ENCODE peak calls at places on chromosomes 5 and 9, in seven cellular contexts. M is kidney epithelial cell, A is mammary epithelial cell, N is mesothelial cell of epicardium, Z is heart left ventricle, X is RWPE1, W is choroid plexus epithelial cell. L is an unnamed sample.

GRCh38 chr9:137969685-137970084 is 92.1 kb downstream of the CACNA1B start:
- DNase-seq in A (no peak), N (no peak), W (no peak), M (no peak), X (no peak), Z (no peak), L (no peak)

GRCh38 chr5:21649969-21650368 is 1203.2 kb downstream of the CDH12 start:
- DNase-seq in Z (no peak), W (peak), N (no peak), X (no peak), A (no peak), M (no peak), L (no peak)

GRCh38 chr9:132769895-132770774 is 99.9 kb downstream of the GTF3C4 start:
- DNase-seq in Z (peak), A (peak), N (peak), X (peak), W (peak), M (no peak), L (peak)

GRCh38 chr5:78809444-78809843 is 160.9 kb upstream of the LHFPL2 start:
- DNase-seq in A (no peak), N (no peak), X (no peak), W (no peak), Z (no peak), M (peak), L (peak)

GRCh38 chr5:134592141-134592746 is 40.4 kb downstream of the SAR1B start:
- DNase-seq in A (peak), W (peak), X (peak), M (no peak), Z (peak), N (no peak), L (peak)

GRCh38 chr5:80246995-80247729 is 8.7 kb downstream of the SERINC5 start:
- DNase-seq in Z (peak), M (peak), X (peak), N (no peak), A (peak), W (peak), L (peak)

GRCh38 chr9:93096131-93096802 is at the start of gene CARD19:
- DNase-seq in Z (peak), A (peak), W (peak), X (peak), N (peak), M (no peak), L (peak)

GRCh38 chr5:102867999-102868662 is 113.0 kb downstream of the PAM start:
- DNase-seq in X (no peak), M (no peak), A (no peak), N (no peak), W (peak), Z (no peak), L (no peak)

GRCh38 chr9:129708799-129709198 is 43.4 kb downstream of the PRRX2 start:
- DNase-seq in W (no peak), X (no peak), N (no peak), A (no peak), Z (no peak), M (no peak), L (no peak)

GRCh38 chr5:116137544-116138378 is 52.9 kb downstream of the COMMD10 start:
- DNase-seq in M (peak), A (peak), W (peak), X (peak), Z (no peak), N (no peak), L (no peak)

GRCh38 chr5:180908400-180908799 is 9.4 kb downstream of the BTNL8 start:
- DNase-seq in X (no peak), A (no peak), M (no peak), W (no peak), N (no peak), Z (no peak), L (no peak)

GRCh38 chr9:8821910-8822666 is 1022.5 kb upstream of the DMAC1 start:
- DNase-seq in N (no peak), Z (no peak), M (no peak), A (no peak), W (no peak), X (no peak), L (no peak)

GRCh38 chr5:99378443-99378842 is 449.6 kb upstream of the CHD1 start:
- DNase-seq in A (no peak), W (no peak), M (no peak), Z (no peak), N (no peak), X (no peak), L (no peak)

GRCh38 chr5:159928122-159928960 is 12.1 kb downstream of the ADRA1B start:
- DNase-seq in Z (peak), X (peak), M (no peak), N (no peak), W (peak), A (peak), L (peak)

GRCh38 chr5:108259306-108259705 is 122.6 kb downstream of the FBXL17 start:
- DNase-seq in X (no peak), Z (no peak), A (peak), M (no peak), N (no peak), W (peak), L (no peak)

GRCh38 chr5:109453251-109453650 is 43.5 kb upstream of the PJA2 start:
- DNase-seq in M (no peak), A (no peak), Z (no peak), N (no peak), X (no peak), W (peak), L (no peak)

GRCh38 chr5:92969191-92969780 is 611.7 kb downstream of the NR2F1-AS1 start:
- DNase-seq in N (no peak), W (no peak), A (no peak), X (no peak), Z (no peak), M (no peak), L (no peak)

GRCh38 chr9:70641631-70642030 is 227.2 kb upstream of the KLF9 start:
- DNase-seq in W (peak), M (no peak), Z (no peak), A (no peak), N (no peak), X (no peak), L (no peak)

GRCh38 chr9:87250205-87250604 is 247.5 kb upstream of the DAPK1 start:
- DNase-seq in M (no peak), W (no peak), X (no peak), N (no peak), Z (no peak), A (no peak), L (no peak)

GRCh38 chr5:54357371-54358058 is 47.1 kb upstream of the ARL15 start:
- DNase-seq in W (no peak), M (no peak), N (no peak), X (no peak), Z (no peak), A (no peak), L (no peak)

GRCh38 chr5:123425444-123425843 is 2.2 kb upstream of the CEP120 start:
- DNase-seq in A (no peak), X (no peak), N (no peak), M (no peak), Z (no peak), W (no peak), L (no peak)

GRCh38 chr5:31119938-31120641 is 73.4 kb upstream of the CDH6 start:
- DNase-seq in W (no peak), M (peak), N (no peak), A (no peak), Z (no peak), X (no peak), L (no peak)

GRCh38 chr9:109458453-109459211 is 39.5 kb downstream of the PTPN3 start:
- DNase-seq in W (no peak), M (no peak), X (no peak), A (no peak), N (no peak), Z (no peak), L (no peak)

GRCh38 chr5:148998174-148998797 is 64.6 kb downstream of the SH3TC2 start:
- DNase-seq in X (peak), Z (no peak), M (no peak), W (peak), A (peak), N (no peak), L (peak)

GRCh38 chr9:35729101-35729500 is 2.9 kb downstream of the TLN1 start:
- DNase-seq in N (no peak), A (no peak), X (no peak), W (peak), Z (no peak), M (no peak), L (no peak)

GRCh38 chr5:158928405-158928804 is 171.3 kb downstream of the EBF1 start:
- DNase-seq in A (no peak), M (no peak), W (no peak), N (no peak), X (no peak), Z (no peak), L (no peak)

GRCh38 chr5:175878544-175879438 is 7.4 kb downstream of the CPLX2 start:
- DNase-seq in Z (no peak), M (no peak), W (no peak), X (no peak), A (no peak), N (no peak), L (no peak)

GRCh38 chr9:128528445-128529160 is 23.8 kb upstream of the SPTAN1 start:
- DNase-seq in X (no peak), W (peak), A (no peak), Z (no peak), N (no peak), M (no peak), L (no peak)

GRCh38 chr9:3205421-3206095 is 320.2 kb downstream of the RFX3 start:
- DNase-seq in N (no peak), W (no peak), Z (no peak), M (no peak), A (no peak), X (no peak), L (peak)

GRCh38 chr9:114141553-114142548 is 13.5 kb upstream of the COL27A1 start:
- DNase-seq in W (peak), M (no peak), Z (no peak), N (no peak), A (no peak), X (no peak), L (peak)

GRCh38 chr9:129178983-129179382 is 922 bp upstream of the IER5L start:
- DNase-seq in X (no peak), N (no peak), A (no peak), W (no peak), M (no peak), Z (no peak), L (no peak)

GRCh38 chr5:132010645-132011560 is 555 bp downstream of the ACSL6 start:
- DNase-seq in A (no peak), N (peak), Z (no peak), X (no peak), M (no peak), W (no peak), L (no peak)

GRCh38 chr9:137255448-137256114 is 454 bp downstream of the NELFB start:
- DNase-seq in Z (no peak), A (peak), N (no peak), X (peak), W (no peak), M (no peak), L (peak)

GRCh38 chr5:170315154-170315553 is 17.6 kb upstream of the LCP2 start:
- DNase-seq in N (no peak), M (no peak), A (no peak), W (peak), X (no peak), Z (peak), L (peak)

GRCh38 chr5:154945695-154946301 is 4.9 kb downstream of the MRPL22 start:
- DNase-seq in M (no peak), Z (no peak), N (no peak), X (peak), A (no peak), W (peak), L (no peak)

DNA sequence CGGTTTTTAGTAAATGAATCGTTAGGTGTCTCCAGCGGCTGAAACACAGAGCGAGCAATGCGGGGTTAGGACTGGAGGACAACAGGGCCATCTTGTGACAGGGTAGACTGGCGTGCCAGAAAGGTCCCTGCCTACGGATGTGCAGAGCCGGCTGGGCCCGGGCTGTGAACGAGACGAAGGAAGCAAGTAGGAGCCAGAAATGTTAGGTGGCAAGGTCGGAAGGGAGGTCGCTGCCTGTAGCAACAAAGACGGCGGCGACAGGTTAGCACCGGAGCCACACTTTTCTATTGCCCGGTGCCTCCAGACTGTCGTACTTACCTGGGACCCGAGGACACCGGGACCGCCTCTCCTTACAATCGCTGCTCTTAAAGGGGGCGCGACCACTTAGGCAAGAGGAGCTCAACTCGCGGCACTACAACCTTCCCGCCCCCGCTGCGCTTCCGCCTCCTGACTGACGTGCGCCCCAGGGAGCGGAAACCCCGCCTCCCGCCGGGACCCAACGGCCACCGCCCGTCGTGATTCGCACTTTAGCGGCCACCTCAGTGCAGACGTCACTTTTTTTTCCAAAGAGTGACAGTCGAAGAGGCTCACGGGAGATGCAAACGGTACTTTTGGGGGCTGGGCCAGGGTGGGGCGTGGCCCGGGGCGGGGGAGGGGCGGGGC is at the start of gene INIP:
- DNase-seq in A (peak), Z (peak), N (peak), W (peak), M (peak), X (peak), L (peak)
- TF ChIP-seq CTCF in A (no peak), Z (no peak), N (no peak), W (peak), M (no peak), X (peak), L (peak)

GRCh38 chr5:140393738-140394137 is 7.9 kb upstream of the ANKHD1 start:
- DNase-seq in M (no peak), X (no peak), Z (no peak), A (no peak), W (no peak), N (no peak), L (no peak)

GRCh38 chr5:140391312-140391711 is 10.3 kb upstream of the ANKHD1 start:
- DNase-seq in A (no peak), Z (no peak), N (no peak), X (no peak), M (no peak), W (peak), L (no peak)

GRCh38 chr5:140388052-140388451 is 13.6 kb upstream of the ANKHD1 start:
- DNase-seq in M (no peak), Z (no peak), W (no peak), A (no peak), X (no peak), N (no peak), L (no peak)

GRCh38 chr5:140391732-140392131 is 9.9 kb upstream of the ANKHD1 start:
- DNase-seq in W (no peak), A (no peak), M (no peak), X (no peak), N (no peak), Z (no peak), L (no peak)
- TF ChIP-seq CTCF in W (no peak), A (no peak), M (no peak), X (no peak), N (no peak), Z (no peak), L (no peak)

GRCh38 chr5:139574641-139575312 is 13.6 kb downstream of the UBE2D2 start:
- DNase-seq in A (no peak), W (peak), M (no peak), X (no peak), Z (no peak), N (no peak), L (no peak)
- TF ChIP-seq CTCF in A (peak), W (peak), M (peak), X (peak), Z (peak), N (no peak), L (peak)

GRCh38 chr5:146529984-146530383 is 14.0 kb upstream of the GPR151 start:
- DNase-seq in X (no peak), M (no peak), W (no peak), N (no peak), A (no peak), Z (no peak), L (no peak)
- TF ChIP-seq CTCF in X (no peak), M (no peak), W (no peak), N (no peak), A (no peak), Z (no peak), L (no peak)

GRCh38 chr5:74934949-74935751 is 69.0 kb upstream of the FAM169A start:
- DNase-seq in A (peak), Z (no peak), X (no peak), M (no peak), W (peak), N (no peak), L (no peak)
- TF ChIP-seq CTCF in A (peak), Z (no peak), X (peak), M (peak), W (peak), N (no peak), L (no peak)

DNA sequence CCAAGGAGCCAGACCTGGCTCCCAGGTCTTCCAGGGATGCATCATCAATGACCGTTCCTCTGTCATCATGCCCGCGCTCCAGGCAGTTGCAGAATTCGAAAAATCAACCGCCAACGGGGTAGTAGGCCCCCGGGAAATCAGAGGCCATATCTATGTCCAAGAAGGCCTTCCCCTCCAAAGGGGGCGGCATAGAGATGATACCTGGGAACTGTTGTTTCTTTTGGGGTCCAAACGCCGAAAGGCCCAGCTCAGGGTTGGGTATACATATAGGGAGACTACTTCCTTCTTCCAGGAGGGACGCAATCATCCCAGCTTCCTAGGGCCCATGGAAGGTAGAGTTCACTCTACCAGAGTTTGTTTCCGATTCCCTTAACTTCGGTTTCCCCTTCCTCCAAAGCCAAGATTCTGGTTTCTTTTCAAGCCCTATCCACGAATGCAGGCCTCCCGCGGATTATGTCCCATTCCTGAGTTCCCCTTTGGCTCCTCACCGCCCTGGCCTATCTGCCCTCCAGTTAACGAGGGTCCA is 754 bp downstream of the DCAF12 start:
- DNase-seq in N (no peak), A (peak), Z (no peak), M (no peak), W (peak), X (peak), L (no peak)
- TF ChIP-seq CTCF in N (no peak), A (no peak), Z (no peak), M (peak), W (peak), X (no peak), L (no peak)

DNA sequence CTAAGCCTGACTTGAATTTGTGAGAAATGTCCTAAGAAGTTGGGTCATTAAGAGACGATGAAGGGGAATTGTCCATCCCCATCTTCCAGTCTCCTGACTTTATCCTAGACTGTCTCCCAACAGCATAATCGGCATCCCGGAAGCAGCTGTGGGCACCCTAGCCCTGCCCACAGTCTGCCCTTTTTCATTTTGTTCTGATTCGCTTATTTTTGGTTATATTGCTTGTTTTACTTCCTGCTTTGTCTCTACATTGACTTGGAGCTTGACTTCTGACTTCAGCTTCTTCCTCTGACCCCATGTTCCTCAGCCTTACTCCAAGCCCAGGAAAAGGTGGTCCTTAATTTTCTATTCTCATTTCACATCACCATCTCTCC is 41.8 kb downstream of the UGCG start:
- DNase-seq in M (no peak), N (no peak), X (no peak), Z (no peak), A (no peak), W (no peak), L (no peak)
- TF ChIP-seq CTCF in M (no peak), N (no peak), X (no peak), Z (no peak), A (no peak), W (no peak), L (no peak)

GRCh38 chr5:122311400-122311887 is 593 bp upstream of the SNCAIP start:
- DNase-seq in A (no peak), X (no peak), N (peak), M (no peak), W (no peak), Z (peak), L (no peak)
- TF ChIP-seq CTCF in A (no peak), X (no peak), N (no peak), M (no peak), W (no peak), Z (no peak), L (no peak)

DNA sequence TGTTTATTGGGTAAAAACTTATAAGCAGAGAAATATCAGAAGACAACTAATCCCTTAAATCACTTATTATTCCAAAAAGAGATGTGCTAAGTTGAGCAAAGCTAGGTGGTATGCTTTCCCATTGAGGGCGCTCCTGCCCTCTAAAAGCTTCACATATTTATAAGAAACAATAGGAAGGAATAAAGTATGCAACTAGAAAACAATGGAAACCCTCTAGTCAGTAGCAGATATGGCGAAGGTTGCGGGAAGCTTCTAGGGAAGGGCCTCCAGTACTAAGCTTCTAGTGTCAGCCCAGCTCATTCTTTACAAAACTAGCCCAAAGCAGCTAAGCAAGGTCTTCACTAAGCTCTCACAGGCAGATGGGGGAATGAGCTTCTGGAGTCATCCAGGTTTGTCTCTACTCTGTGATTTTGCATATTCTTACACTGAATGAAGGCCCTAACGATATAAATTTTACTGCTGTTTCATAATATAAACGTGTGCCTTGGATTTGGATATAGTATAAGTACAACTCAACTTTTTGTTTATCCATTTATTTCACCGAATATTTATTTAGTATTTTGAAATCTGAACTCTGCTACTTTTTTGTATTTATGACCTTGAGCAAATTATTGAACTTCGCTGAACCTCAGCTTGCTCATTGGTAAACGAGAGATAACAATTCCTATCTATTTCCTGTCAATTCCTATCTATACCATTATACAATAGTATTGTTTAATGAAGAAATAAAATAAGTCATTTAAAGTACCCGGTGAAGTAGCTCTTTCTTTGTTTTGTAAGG is 571.4 kb downstream of the ELAVL2 start:
- DNase-seq in A (no peak), N (no peak), X (no peak), W (no peak), Z (no peak), M (no peak), L (no peak)
- TF ChIP-seq CTCF in A (no peak), N (no peak), X (no peak), W (no peak), Z (no peak), M (no peak), L (no peak)

L was measured in thyroid gland.